ENCODE peak calls at places on chromosomes 16 and 17, in five cellular contexts. One of them, this sample, is unnamed.

GRCh38 chr17:39167492-39167891 is 1.5 kb upstream of the ARL5C start:
- DNase-seq in NCI-H69: peak; percentile 60
- DNase-seq in NCI-H1105: no peak
- DNase-seq in amniotic stem cell: no peak
- DNase-seq in NCI-H774: no peak
- DNase-seq in this sample: no peak

GRCh38 chr16:51237861-51238378 is 86.8 kb upstream of the SALL1 start:
- DNase-seq in NCI-H69: peak; percentile 4
- DNase-seq in NCI-H1105: peak; percentile 18
- DNase-seq in amniotic stem cell: no peak
- DNase-seq in NCI-H774: peak; percentile 81
- DNase-seq in this sample: no peak

GRCh38 chr16:65154321-65154720 is 32.5 kb upstream of the CDH11 start:
- DNase-seq in NCI-H69: no peak
- DNase-seq in NCI-H1105: no peak
- DNase-seq in amniotic stem cell: no peak
- DNase-seq in NCI-H774: no peak
- DNase-seq in this sample: no peak

GRCh38 chr16:28181557-28181914 is 30.2 kb downstream of the XPO6 start:
- DNase-seq in NCI-H69: no peak
- DNase-seq in NCI-H1105: no peak
- DNase-seq in amniotic stem cell: peak; percentile 76
- DNase-seq in NCI-H774: no peak
- DNase-seq in this sample: peak; percentile 81

GRCh38 chr16:24151482-24151939 is 104.6 kb upstream of the CACNG3 start:
- DNase-seq in NCI-H69: peak; percentile 11
- DNase-seq in NCI-H1105: no peak
- DNase-seq in amniotic stem cell: no peak
- DNase-seq in NCI-H774: no peak
- DNase-seq in this sample: no peak

GRCh38 chr17:40317345-40317873 is 8.4 kb downstream of the RARA start:
- DNase-seq in NCI-H69: peak; percentile 53
- DNase-seq in NCI-H1105: no peak
- DNase-seq in amniotic stem cell: peak; percentile 47
- DNase-seq in NCI-H774: peak; percentile 21
- DNase-seq in this sample: peak; percentile 65

GRCh38 chr17:14926526-14927122 is 338.5 kb downstream of the PMP22 start:
- DNase-seq in NCI-H69: peak; percentile 60
- DNase-seq in NCI-H1105: peak; percentile 71
- DNase-seq in amniotic stem cell: peak; percentile 73
- DNase-seq in NCI-H774: peak; percentile 32
- DNase-seq in this sample: no peak

GRCh38 chr16:81181013-81181720 is 57.3 kb upstream of the BCO1 start:
- DNase-seq in NCI-H69: peak; percentile 17
- DNase-seq in NCI-H1105: peak; percentile 17
- DNase-seq in amniotic stem cell: peak; percentile 92
- DNase-seq in NCI-H774: no peak
- DNase-seq in this sample: peak; percentile 97

GRCh38 chr16:59046335-59046734 is 312.2 kb upstream of the GOT2 start:
- DNase-seq in NCI-H69: no peak
- DNase-seq in NCI-H1105: no peak
- DNase-seq in amniotic stem cell: no peak
- DNase-seq in NCI-H774: no peak
- DNase-seq in this sample: no peak

GRCh38 chr17:68054296-68054900 is 18.9 kb downstream of the KPNA2 start:
- DNase-seq in NCI-H69: peak; percentile 58
- DNase-seq in NCI-H1105: no peak
- DNase-seq in amniotic stem cell: no peak
- DNase-seq in NCI-H774: no peak
- DNase-seq in this sample: no peak

GRCh38 chr16:49278567-49278827 is 3.1 kb downstream of the CBLN1 start:
- DNase-seq in NCI-H69: no peak
- DNase-seq in NCI-H1105: no peak
- DNase-seq in amniotic stem cell: no peak
- DNase-seq in NCI-H774: no peak
- DNase-seq in this sample: no peak

GRCh38 chr16:87418644-87419043 is 26.5 kb downstream of the MAP1LC3B start:
- DNase-seq in NCI-H69: no peak
- DNase-seq in NCI-H1105: no peak
- DNase-seq in amniotic stem cell: no peak
- DNase-seq in NCI-H774: no peak
- DNase-seq in this sample: no peak

GRCh38 chr17:45812102-45812501 is 28.0 kb downstream of the CRHR1 start:
- DNase-seq in NCI-H69: peak; percentile 73
- DNase-seq in NCI-H1105: no peak
- DNase-seq in amniotic stem cell: no peak
- DNase-seq in NCI-H774: no peak
- DNase-seq in this sample: no peak

GRCh38 chr16:11386054-11386680 is 40.9 kb downstream of the RMI2 start:
- DNase-seq in NCI-H69: no peak
- DNase-seq in NCI-H1105: no peak
- DNase-seq in amniotic stem cell: no peak
- DNase-seq in NCI-H774: no peak
- DNase-seq in this sample: no peak

GRCh38 chr16:81996664-81997529 is 14.4 kb downstream of the SDR42E1 start:
- DNase-seq in NCI-H69: peak; percentile 2
- DNase-seq in NCI-H1105: no peak
- DNase-seq in amniotic stem cell: no peak
- DNase-seq in NCI-H774: no peak
- DNase-seq in this sample: no peak

GRCh38 chr17:77507116-77507885 is 366.5 kb downstream of the SEC14L1 start:
- DNase-seq in NCI-H69: peak; percentile 53
- DNase-seq in NCI-H1105: no peak
- DNase-seq in amniotic stem cell: no peak
- DNase-seq in NCI-H774: no peak
- DNase-seq in this sample: no peak

GRCh38 chr17:4234406-4234805 is 29.4 kb downstream of the ANKFY1 start:
- DNase-seq in NCI-H69: no peak
- DNase-seq in NCI-H1105: no peak
- DNase-seq in amniotic stem cell: no peak
- DNase-seq in NCI-H774: no peak
- DNase-seq in this sample: no peak

GRCh38 chr16:47424846-47425245 is 36.0 kb downstream of the ITFG1 start:
- DNase-seq in NCI-H69: no peak
- DNase-seq in NCI-H1105: no peak
- DNase-seq in amniotic stem cell: no peak
- DNase-seq in NCI-H774: no peak
- DNase-seq in this sample: no peak

GRCh38 chr17:32495347-32496253 is 8.8 kb downstream of the CDK5R1 start:
- DNase-seq in NCI-H69: peak; percentile 37
- DNase-seq in NCI-H1105: no peak
- DNase-seq in amniotic stem cell: no peak
- DNase-seq in NCI-H774: no peak
- DNase-seq in this sample: no peak

GRCh38 chr17:7211512-7212277 is 7.9 kb downstream of the DLG4 start:
- DNase-seq in NCI-H69: peak; percentile 35
- DNase-seq in NCI-H1105: no peak
- DNase-seq in amniotic stem cell: no peak
- DNase-seq in NCI-H774: no peak
- DNase-seq in this sample: no peak

GRCh38 chr16:66845791-66846221 is 1.6 kb downstream of the CA7 start:
- DNase-seq in NCI-H69: peak; percentile 53
- DNase-seq in NCI-H1105: no peak
- DNase-seq in amniotic stem cell: no peak
- DNase-seq in NCI-H774: no peak
- DNase-seq in this sample: peak; percentile 28

GRCh38 chr16:985237-985636 is 3.7 kb downstream of the SOX8 start:
- DNase-seq in NCI-H69: no peak
- DNase-seq in NCI-H1105: no peak
- DNase-seq in amniotic stem cell: no peak
- DNase-seq in NCI-H774: no peak
- DNase-seq in this sample: no peak

GRCh38 chr16:21645261-21645721 is 7.1 kb downstream of the IGSF6 start:
- DNase-seq in NCI-H69: no peak
- DNase-seq in NCI-H1105: no peak
- DNase-seq in amniotic stem cell: no peak
- DNase-seq in NCI-H774: no peak
- DNase-seq in this sample: no peak

GRCh38 chr16:77788196-77789084 is at the start of gene VAT1L:
- DNase-seq in NCI-H69: no peak
- DNase-seq in NCI-H1105: no peak
- DNase-seq in amniotic stem cell: no peak
- DNase-seq in NCI-H774: no peak
- DNase-seq in this sample: no peak

GRCh38 chr16:66521951-66522771 is 27.8 kb downstream of the TK2 start:
- DNase-seq in NCI-H69: no peak
- DNase-seq in NCI-H1105: no peak
- DNase-seq in amniotic stem cell: no peak
- DNase-seq in NCI-H774: no peak
- DNase-seq in this sample: peak; percentile 91

GRCh38 chr17:57869599-57870282 is 19.9 kb upstream of the MRPS23 start:
- DNase-seq in NCI-H69: no peak
- DNase-seq in NCI-H1105: no peak
- DNase-seq in amniotic stem cell: peak; percentile 67
- DNase-seq in NCI-H774: no peak
- DNase-seq in this sample: no peak